ENCODE peak calls at places on chromosomes 2 and 18, in ten cellular contexts. K, B, R, O, F, E, P, I, U and X are unnamed samples.

GRCh38 chr18:58611471-58612131 is 17.3 kb downstream of the ALPK2 start:
- DNase-seq in K (no peak), U (no peak), P (no peak), E (peak), B (peak), O (no peak), R (no peak), F (no peak), I (peak), X (no peak)

GRCh38 chr2:208939852-208940251 is 484.0 kb upstream of the MAP2 start:
- DNase-seq in F (no peak), K (no peak), O (no peak), I (no peak), E (no peak), P (no peak), R (no peak), U (no peak), B (no peak), X (no peak)

GRCh38 chr18:9604348-9604747 is 10.0 kb downstream of the PPP4R1 start:
- DNase-seq in B (no peak), O (no peak), P (no peak), E (no peak), F (no peak), K (no peak), R (no peak), I (no peak), U (no peak), X (no peak)

GRCh38 chr2:98029718-98030222 is 34.0 kb upstream of the TMEM131 start:
- DNase-seq in K (no peak), E (peak), B (no peak), R (no peak), I (peak), F (no peak), P (no peak), U (no peak), O (no peak), X (no peak)

GRCh38 chr2:117960231-117960630 is 53.6 kb downstream of the CCDC93 start:
- DNase-seq in E (peak), F (no peak), U (no peak), B (no peak), I (no peak), K (no peak), P (no peak), O (no peak), R (no peak), X (no peak)

GRCh38 chr2:20071397-20072383 is 20.3 kb upstream of the LAPTM4A start:
- DNase-seq in O (no peak), K (no peak), I (peak), R (no peak), B (peak), P (peak), F (no peak), U (peak), E (peak), X (peak)

GRCh38 chr2:229343661-229344060 is 72.6 kb upstream of the PID1 start:
- DNase-seq in P (no peak), K (no peak), U (no peak), O (no peak), F (no peak), B (no peak), I (no peak), E (no peak), R (no peak), X (peak)

GRCh38 chr2:51258301-51258700 is 226.4 kb upstream of the NRXN1 start:
- DNase-seq in F (no peak), R (no peak), I (no peak), E (no peak), O (no peak), P (no peak), U (no peak), B (no peak), K (no peak), X (no peak)

GRCh38 chr2:44126106-44126797 is 42.4 kb upstream of the PPM1B start:
- DNase-seq in I (peak), O (no peak), U (no peak), B (no peak), P (no peak), K (no peak), F (no peak), E (no peak), R (no peak), X (peak)

GRCh38 chr18:32529737-32530420 is 59.2 kb upstream of the GAREM1 start:
- DNase-seq in U (no peak), R (no peak), E (no peak), K (no peak), O (no peak), F (no peak), I (peak), B (no peak), P (no peak), X (no peak)

GRCh38 chr2:6967301-6967700 is 50.1 kb downstream of the RNF144A start:
- DNase-seq in I (no peak), P (peak), U (no peak), O (no peak), F (no peak), R (no peak), B (no peak), E (no peak), K (no peak), X (no peak)

GRCh38 chr2:6970551-6970950 is 53.3 kb downstream of the RNF144A start:
- DNase-seq in E (no peak), R (no peak), P (peak), O (no peak), K (no peak), F (no peak), I (no peak), U (no peak), B (no peak), X (no peak)

GRCh38 chr2:6970976-6971480 is 53.8 kb downstream of the RNF144A start:
- DNase-seq in U (no peak), K (no peak), O (no peak), E (no peak), F (no peak), I (no peak), P (peak), R (no peak), B (no peak), X (no peak)

GRCh38 chr2:6966541-6966940 is 49.3 kb downstream of the RNF144A start:
- DNase-seq in P (peak), F (no peak), I (no peak), U (no peak), R (no peak), B (no peak), E (no peak), O (no peak), K (no peak), X (no peak)

GRCh38 chr2:6968319-6969100 is 51.3 kb downstream of the RNF144A start:
- DNase-seq in R (no peak), B (no peak), P (peak), U (no peak), O (no peak), I (no peak), K (peak), E (peak), F (no peak), X (no peak)
- TF ChIP-seq CTCF in R (no peak), B (no peak), P (no peak), U (no peak), O (no peak), I (no peak), K (peak), E (peak), F (no peak), X (no peak)

GRCh38 chr2:235911633-235912032 is 256.6 kb downstream of the GBX2 start:
- DNase-seq in B (no peak), P (no peak), F (no peak), U (no peak), O (no peak), K (no peak), E (no peak), I (no peak), R (no peak), X (no peak)
- TF ChIP-seq CTCF in B (no peak), P (no peak), F (no peak), U (no peak), O (no peak), K (no peak), E (no peak), I (no peak), R (no peak), X (no peak)

DNA sequence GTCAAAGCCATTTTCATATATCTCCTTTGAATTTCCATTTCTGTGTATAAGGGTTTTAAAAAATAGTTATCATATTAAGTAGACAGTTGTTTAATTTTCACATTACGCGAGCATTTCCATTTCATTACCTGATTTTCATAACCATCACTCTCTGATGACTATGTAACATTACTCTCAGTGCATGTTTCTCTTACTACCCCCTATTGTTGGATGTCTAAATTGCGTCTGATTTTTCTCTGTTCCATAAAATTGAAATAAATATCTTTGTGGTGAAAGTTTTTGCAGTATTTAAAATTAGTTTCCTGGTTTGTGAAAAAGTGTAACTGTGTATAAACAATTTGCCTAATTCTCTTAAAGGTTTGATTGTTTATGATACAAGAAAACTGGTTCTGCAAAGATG is 123.8 kb downstream of the MYO1B start:
- DNase-seq in R (no peak), F (no peak), B (no peak), U (no peak), I (no peak), K (no peak), E (peak), O (no peak), P (no peak), X (peak)
- TF ChIP-seq CTCF in R (no peak), F (no peak), B (no peak), U (no peak), I (peak), K (peak), E (no peak), O (no peak), P (no peak), X (peak)

DNA sequence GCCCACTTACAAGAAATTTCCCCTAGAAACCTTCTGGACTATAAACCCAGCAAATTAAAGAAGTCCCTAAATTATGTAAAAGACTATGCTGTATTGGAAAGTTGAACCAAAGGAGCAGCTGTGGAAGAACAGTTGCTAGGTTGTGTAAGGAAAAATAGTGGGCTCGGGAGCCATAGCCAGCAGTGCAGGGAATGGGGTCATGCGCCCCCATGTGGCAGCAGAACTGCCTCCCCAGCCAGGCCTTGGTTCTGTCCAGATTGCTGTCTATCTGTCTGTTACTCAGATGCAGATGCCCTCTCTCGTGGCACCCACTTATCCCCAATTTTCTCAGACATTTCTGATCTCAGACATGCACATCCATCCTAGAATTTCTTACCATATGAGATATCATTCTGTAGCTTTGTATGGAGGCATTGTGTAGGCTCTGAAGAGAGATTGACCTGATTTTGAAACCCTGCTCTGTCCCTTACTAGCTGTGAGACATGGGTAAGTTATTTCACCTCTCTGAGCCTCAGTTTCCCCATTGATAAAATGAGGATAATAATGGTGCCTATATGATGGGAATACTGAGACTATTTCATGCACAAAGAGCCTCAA is 258.3 kb downstream of the SS18 start:
- DNase-seq in P (no peak), U (peak), F (no peak), B (peak), O (peak), R (no peak), K (peak), I (peak), E (peak), X (peak)
- TF ChIP-seq CTCF in P (peak), U (peak), F (peak), B (peak), O (no peak), R (no peak), K (peak), I (peak), E (peak), X (peak)

DNA sequence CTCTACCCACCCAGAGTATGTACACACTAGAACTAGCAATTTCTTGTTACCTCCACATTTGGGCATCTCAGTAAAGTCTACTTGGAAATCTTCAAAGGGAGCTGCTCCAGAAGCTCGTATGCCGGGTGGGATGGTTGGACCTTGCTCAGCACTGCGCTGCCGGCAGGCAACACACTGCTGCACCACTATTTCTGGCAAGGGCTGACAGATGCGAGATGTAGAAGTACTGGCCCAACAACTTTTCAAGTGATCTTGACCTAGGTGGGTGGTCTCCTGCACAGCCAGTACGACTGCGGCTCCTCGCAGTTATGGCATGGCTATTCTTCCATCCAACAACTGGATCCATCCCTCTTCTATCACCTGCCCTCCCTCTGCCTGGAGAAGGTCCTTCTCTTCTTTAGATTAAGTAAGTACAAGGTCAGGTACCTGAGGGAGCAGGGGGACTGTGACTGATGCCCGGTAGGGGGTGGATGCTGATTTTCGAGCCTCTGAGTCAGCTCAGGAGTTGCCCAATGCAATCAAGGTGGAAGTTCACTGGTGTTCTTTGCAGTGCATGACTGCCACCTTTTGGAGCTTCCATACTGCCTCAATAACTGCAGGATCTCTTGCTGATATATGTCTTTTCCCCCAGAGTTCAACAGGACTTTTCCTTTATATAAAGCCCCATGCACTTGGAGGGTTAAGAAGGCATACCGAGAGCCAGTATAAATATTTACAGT is 100.4 kb upstream of the SLC1A4 start:
- DNase-seq in E (peak), U (no peak), F (no peak), B (peak), O (peak), P (no peak), K (peak), R (no peak), I (peak), X (peak)
- TF ChIP-seq CTCF in E (peak), U (no peak), F (peak), B (peak), O (no peak), P (no peak), K (peak), R (no peak), I (peak), X (peak)

GRCh38 chr18:57445488-57446319 is 10.5 kb downstream of the ONECUT2 start:
- DNase-seq in U (no peak), O (no peak), I (no peak), B (no peak), E (no peak), K (no peak), R (no peak), P (no peak), F (no peak), X (no peak)

GRCh38 chr18:57444301-57444759 is 9.2 kb downstream of the ONECUT2 start:
- DNase-seq in U (no peak), B (no peak), K (no peak), I (no peak), R (no peak), F (no peak), P (no peak), O (no peak), E (no peak), X (no peak)

GRCh38 chr18:57443716-57444115 is 8.5 kb downstream of the ONECUT2 start:
- DNase-seq in I (no peak), K (no peak), U (no peak), P (no peak), E (no peak), R (no peak), O (no peak), F (no peak), B (no peak), X (no peak)

GRCh38 chr18:57446322-57446721 is 11.1 kb downstream of the ONECUT2 start:
- DNase-seq in K (peak), P (no peak), F (no peak), O (no peak), E (peak), U (no peak), R (no peak), I (no peak), B (no peak), X (no peak)

DNA sequence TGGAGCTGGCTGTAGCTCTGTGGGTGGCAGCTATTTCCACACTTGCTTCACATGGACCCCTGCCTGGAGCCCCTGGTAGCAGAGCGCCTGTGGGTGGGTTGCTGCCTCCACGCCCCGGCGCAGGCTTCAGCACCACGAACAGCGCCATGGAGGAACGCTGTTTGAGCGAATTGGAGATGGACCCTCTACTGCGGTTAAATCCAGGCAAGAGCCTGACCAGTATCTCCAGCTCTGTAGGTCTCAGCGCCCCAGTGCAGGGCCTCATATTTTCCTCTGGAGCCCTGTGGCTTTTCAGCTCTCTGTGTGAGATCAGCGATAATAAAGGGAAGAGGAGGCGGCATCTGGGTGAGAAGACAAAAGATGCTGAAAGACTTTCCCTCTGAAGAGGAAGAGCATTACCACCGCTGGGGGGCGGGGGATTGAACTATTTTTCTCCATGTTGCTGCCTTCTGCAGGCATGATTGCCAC is 12.0 kb downstream of the ONECUT2 start:
- DNase-seq in K (peak), B (no peak), E (peak), I (no peak), R (no peak), O (no peak), U (no peak), P (no peak), F (no peak), X (no peak)
- TF ChIP-seq CTCF in K (no peak), B (no peak), E (no peak), I (no peak), R (no peak), O (no peak), U (no peak), P (no peak), F (no peak), X (no peak)

GRCh38 chr2:203812294-203813221 is 55.0 kb upstream of the CTLA4 start:
- DNase-seq in B (no peak), I (no peak), E (no peak), K (no peak), O (no peak), P (no peak), F (no peak), R (no peak), U (no peak), X (no peak)
- TF ChIP-seq CTCF in B (no peak), I (no peak), E (no peak), K (no peak), O (no peak), P (no peak), F (no peak), R (no peak), U (no peak), X (no peak)